ENCODE peak calls at places on chromosomes 13 and 19, in six cellular contexts. D is RWPE1, Z is substantia nigra, I is H1, C is A549, Q is kidney. N is an unnamed sample.

GRCh38 chr19:53874384-53874995 is 6.8 kb downstream of the MYADM start:
- DNase-seq in D (no peak), Z (no peak), I (no peak), C (no peak), Q (no peak), N (no peak)

GRCh38 chr19:27765397-27765796 is 1447.6 kb downstream of the UQCRFS1 start:
- DNase-seq in D (no peak), Z (no peak), I (no peak), C (no peak), Q (no peak), N (no peak)

GRCh38 chr13:112532837-112533745 is 54.9 kb downstream of the TUBGCP3 start:
- DNase-seq in D (no peak), Z (no peak), I (no peak), C (no peak), Q (no peak), N (no peak)

GRCh38 chr19:2291185-2291751 is 9.3 kb upstream of the PEAK3 start:
- DNase-seq in D (no peak), Z (no peak), I (no peak), C (no peak), Q (no peak), N (no peak)

GRCh38 chr13:79749985-79750551 is 269.1 kb downstream of the NDFIP2 start:
- DNase-seq in D (peak; percentile 18), Z (no peak), I (no peak), C (peak; percentile 36), Q (no peak), N (no peak)

GRCh38 chr13:75566658-75567057 is 17.1 kb downstream of the UCHL3 start:
- DNase-seq in D (no peak), Z (no peak), I (no peak), C (peak; percentile 56), Q (no peak), N (no peak)

GRCh38 chr19:19256072-19256969 is 16.8 kb downstream of the TM6SF2 start:
- DNase-seq in D (no peak), Z (no peak), I (no peak), C (peak; percentile 40), Q (no peak), N (no peak)

GRCh38 chr19:6481541-6482342 is at the start of gene DENND1C:
- DNase-seq in D (no peak), Z (peak; percentile 47), I (no peak), C (peak; percentile 41), Q (peak; percentile 80), N (peak; percentile 67)

GRCh38 chr19:37217855-37218591 is at the start of gene ZNF383:
- DNase-seq in D (peak; percentile 82), Z (peak; percentile 93), I (peak; percentile 83), C (peak; percentile 97), Q (peak; percentile 95), N (peak; percentile 77)

GRCh38 chr19:57078802-57079201 is 41.0 kb upstream of the USP29 start:
- DNase-seq in D (no peak), Z (no peak), I (no peak), C (no peak), Q (no peak), N (no peak)

GRCh38 chr19:54560881-54561385 is 12.7 kb upstream of the LILRA2 start:
- DNase-seq in D (no peak), Z (no peak), I (no peak), C (no peak), Q (no peak), N (no peak)

GRCh38 chr19:55486971-55487883 is 1.0 kb upstream of the SSC5D start:
- DNase-seq in D (peak; percentile 89), Z (no peak), I (no peak), C (peak; percentile 77), Q (peak; percentile 92), N (no peak)

GRCh38 chr19:45498411-45499195 is at the start of gene PPM1N:
- DNase-seq in D (no peak), Z (no peak), I (no peak), C (no peak), Q (peak; percentile 84), N (peak; percentile 70)
- H3K27ac ChIP-seq in D (peak within 1 kb of the TSS; percentile 64), Z (peak within 1 kb of the TSS; percentile 13), I (no peak within 1 kb of the TSS), C (peak within 1 kb of the TSS; percentile 67), Q (no peak within 1 kb of the TSS), N (peak within 1 kb of the TSS; percentile 29)

DNA sequence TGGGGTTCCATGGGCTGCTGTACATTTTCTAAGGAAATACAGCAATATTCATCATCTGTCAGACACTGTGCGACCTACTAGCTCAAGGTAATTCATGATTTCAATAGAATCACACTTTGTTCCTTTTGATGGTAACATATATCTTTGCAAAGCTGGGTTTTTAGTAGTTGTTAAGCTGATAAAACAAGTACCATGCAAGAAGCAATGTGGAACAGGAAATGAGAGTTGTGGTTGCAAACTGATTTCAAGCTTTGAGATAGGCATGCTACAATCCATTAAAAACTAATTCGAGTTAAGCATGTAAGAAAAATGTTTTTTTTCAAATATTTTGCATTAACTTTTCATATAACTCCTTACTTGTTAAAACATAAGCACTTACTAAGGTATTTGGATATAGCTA is 6.8 kb upstream of the MBNL2 start:
- DNase-seq in D (no peak), Z (no peak), I (no peak), C (no peak), Q (no peak), N (no peak)
- H3K27ac ChIP-seq in D (no peak overlapping the region), Z (no peak overlapping the region), I (no peak overlapping the region), C (no peak overlapping the region), Q (no peak overlapping the region), N (no peak overlapping the region)

GRCh38 chr13:30453727-30454126 is 12.0 kb downstream of the HMGB1 start:
- DNase-seq in D (no peak), Z (no peak), I (no peak), C (peak; percentile 39), Q (no peak), N (no peak)

GRCh38 chr13:30450066-30450465 is 15.7 kb downstream of the HMGB1 start:
- DNase-seq in D (no peak), Z (no peak), I (no peak), C (no peak), Q (no peak), N (no peak)

GRCh38 chr13:30443957-30444404 is 21.7 kb downstream of the UBE2L5 start:
- DNase-seq in D (no peak), Z (no peak), I (no peak), C (no peak), Q (no peak), N (no peak)

GRCh38 chr13:30446122-30446500 is 19.6 kb downstream of the HMGB1 start:
- DNase-seq in D (no peak), Z (no peak), I (no peak), C (no peak), Q (no peak), N (no peak)

GRCh38 chr13:30448441-30448840 is 17.3 kb downstream of the HMGB1 start:
- DNase-seq in D (no peak), Z (no peak), I (no peak), C (no peak), Q (no peak), N (no peak)
- H3K27ac ChIP-seq in D (no peak overlapping the region), Z (no peak overlapping the region), I (no peak overlapping the region), C (no peak overlapping the region), Q (no peak overlapping the region), N (no peak overlapping the region)

DNA sequence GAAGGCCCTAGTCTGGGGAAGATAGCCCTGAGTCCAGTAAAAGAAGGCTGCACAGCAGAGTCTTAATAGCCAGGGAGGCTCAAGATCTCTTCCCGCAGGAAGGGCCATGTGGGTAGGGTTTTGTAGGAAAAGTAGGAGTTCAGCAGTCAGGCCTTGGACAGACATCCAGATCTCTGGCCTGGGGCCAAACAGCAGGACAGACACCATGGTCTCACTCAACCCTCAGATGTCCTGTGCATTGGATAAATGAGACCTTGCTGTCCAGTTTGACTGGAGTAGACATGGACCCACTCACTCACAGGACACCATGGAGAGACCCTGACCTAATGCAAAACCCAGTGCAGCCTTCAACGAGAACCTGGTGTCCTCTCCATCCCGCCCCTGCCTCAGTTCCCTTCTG is 3.9 kb downstream of the OCEL1 start:
- DNase-seq in D (no peak), Z (no peak), I (no peak), C (no peak), Q (no peak), N (no peak)
- H3K27ac ChIP-seq in D (peak overlapping the region; percentile 92), Z (no peak overlapping the region), I (no peak overlapping the region), C (no peak overlapping the region), Q (no peak overlapping the region), N (no peak overlapping the region)

DNA sequence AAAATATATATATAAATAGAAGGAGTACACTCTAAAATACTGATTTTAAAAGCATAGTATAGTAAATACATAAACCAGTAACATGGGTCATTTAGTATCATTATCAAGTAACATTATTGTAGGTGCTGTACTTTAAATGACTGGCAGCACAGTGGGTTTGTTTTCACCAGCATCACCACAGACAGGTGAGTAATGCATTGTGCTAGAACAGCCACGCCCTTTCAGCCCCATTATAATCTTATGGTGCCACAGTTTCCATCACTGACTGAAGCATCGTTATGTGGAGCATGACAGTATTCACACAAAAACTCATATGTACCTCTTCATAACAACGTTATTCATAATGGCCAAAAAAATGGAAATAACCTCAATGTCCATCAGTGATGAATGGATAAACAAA is 88.3 kb downstream of the DHRS12 start:
- DNase-seq in D (no peak), Z (no peak), I (no peak), C (no peak), Q (no peak), N (no peak)
- H3K27ac ChIP-seq in D (no peak overlapping the region), Z (no peak overlapping the region), I (no peak overlapping the region), C (peak overlapping the region; percentile 21), Q (no peak overlapping the region), N (no peak overlapping the region)

N was measured in CD4-positive, alpha-beta T cell.